ENCODE peak calls at places on chromosomes 13 and 19, in five cellular contexts. J is stromal cell of bone marrow, I is B cell, Y is smooth muscle cell of the brain vasculature, E is T-cell. P is an unnamed sample.

GRCh38 chr19:44002212-44002565 is 568 bp upstream of the ZNF230 start:
- DNase-seq in J (no peak), E (no peak), Y (no peak), I (no peak), P (no peak)

GRCh38 chr19:7795555-7796161 is 32.6 kb downstream of the CLEC4M start:
- DNase-seq in E (no peak), I (no peak), Y (no peak), J (no peak), P (no peak)

GRCh38 chr19:53991224-53992113 is at the start of gene CACNG6:
- DNase-seq in J (no peak), E (no peak), Y (no peak), I (no peak), P (no peak)

GRCh38 chr13:86757236-86757978 is 913.8 kb upstream of the SLITRK5 start:
- DNase-seq in I (no peak), J (no peak), Y (no peak), E (peak), P (no peak)

GRCh38 chr19:5926641-5927438 is 12.8 kb downstream of the CAPS start:
- DNase-seq in J (peak), I (no peak), E (no peak), Y (no peak), P (no peak)

GRCh38 chr13:33446821-33447481 is 161.4 kb upstream of the STARD13 start:
- DNase-seq in Y (no peak), E (no peak), J (no peak), I (no peak), P (no peak)

GRCh38 chr13:113792236-113792770 is 33.3 kb downstream of the TMEM255B start:
- DNase-seq in I (no peak), Y (no peak), J (no peak), E (no peak), P (peak)

GRCh38 chr19:2627855-2628254 is 74.6 kb downstream of the GNG7 start:
- DNase-seq in J (no peak), Y (no peak), I (peak), E (no peak), P (no peak)

GRCh38 chr19:16836906-16837362 is 7.7 kb downstream of the SIN3B start:
- DNase-seq in E (no peak), I (no peak), Y (no peak), J (no peak), P (no peak)

GRCh38 chr19:46697142-46697960 is 19.6 kb downstream of the PRKD2 start:
- DNase-seq in I (no peak), J (peak), Y (no peak), E (no peak), P (peak)

GRCh38 chr19:51375504-51376221 is 3.2 kb upstream of the NKG7 start:
- DNase-seq in I (no peak), J (no peak), Y (no peak), E (no peak), P (peak)

GRCh38 chr13:48411281-48412099 is 1.4 kb downstream of the LPAR6 start:
- DNase-seq in E (peak), J (no peak), I (no peak), Y (no peak), P (no peak)

GRCh38 chr13:111158136-111158805 is 43.2 kb downstream of the ARHGEF7 start:
- DNase-seq in I (no peak), E (no peak), J (no peak), Y (no peak), P (no peak)

GRCh38 chr13:20706661-20707060 is 3.2 kb downstream of the IL17D start:
- DNase-seq in I (no peak), Y (no peak), J (no peak), E (no peak), P (no peak)

GRCh38 chr13:99983401-99984133 is 2.0 kb downstream of the ZIC2 start:
- DNase-seq in Y (no peak), I (no peak), J (no peak), E (no peak), P (no peak)

GRCh38 chr19:10699650-10700335 is 1.4 kb upstream of the QTRT1 start:
- DNase-seq in I (peak), E (peak), J (no peak), Y (no peak), P (no peak)

GRCh38 chr19:46634045-46634655 is 1.9 kb downstream of the GNG8 start:
- DNase-seq in E (peak), I (peak), J (no peak), Y (no peak), P (peak)

GRCh38 chr19:17889609-17890214 is 18.0 kb downstream of the SLC5A5 start:
- DNase-seq in E (no peak), Y (no peak), I (no peak), J (peak), P (no peak)

GRCh38 chr19:52638601-52639000 is 446 bp upstream of the ZNF83 start:
- DNase-seq in E (no peak), I (no peak), J (no peak), Y (peak), P (peak)

GRCh38 chr19:1027020-1027952 is 878 bp downstream of the CNN2 start:
- DNase-seq in J (no peak), Y (no peak), I (peak), E (no peak), P (peak)

P was measured in spleen.